ENCODE peak calls at places on chromosomes 2 and 18, in four cellular contexts. One of them, this sample, is unnamed. For H3K9me3, the result is how much of the 10 kb centered on the place peaks cover.

GRCh38 chr18:55477537-55478300 is 110.3 kb downstream of the TCF4 start:
- DNase-seq in K562: no peak
- DNase-seq in IMR-90: peak
- DNase-seq in SK-N-SH: no peak
- DNase-seq in this sample: no peak

GRCh38 chr2:11385222-11385621 is 40.8 kb upstream of the ROCK2 start:
- DNase-seq in K562: no peak
- DNase-seq in SK-N-SH: no peak
- DNase-seq in IMR-90: no peak
- DNase-seq in this sample: no peak

GRCh38 chr18:52130621-52131020 is 209.4 kb upstream of the DCC start:
- DNase-seq in K562: no peak
- DNase-seq in SK-N-SH: no peak
- DNase-seq in IMR-90: no peak
- DNase-seq in this sample: no peak

GRCh38 chr2:88838165-88838635 is 146.7 kb downstream of the RPIA start:
- DNase-seq in K562: no peak
- DNase-seq in IMR-90: no peak
- DNase-seq in SK-N-SH: no peak
- DNase-seq in this sample: no peak

GRCh38 chr2:198309081-198309480 is 504.7 kb downstream of the PLCL1 start:
- DNase-seq in SK-N-SH: no peak
- DNase-seq in K562: no peak
- DNase-seq in IMR-90: no peak
- DNase-seq in this sample: no peak

GRCh38 chr18:73279499-73279898 is 411.7 kb upstream of the NETO1 start:
- DNase-seq in IMR-90: no peak
- DNase-seq in SK-N-SH: no peak
- DNase-seq in K562: no peak
- DNase-seq in this sample: no peak

GRCh38 chr2:217414429-217414828 is 554.6 kb upstream of the TNP1 start:
- DNase-seq in SK-N-SH: no peak
- DNase-seq in K562: no peak
- DNase-seq in IMR-90: no peak
- DNase-seq in this sample: no peak

GRCh38 chr18:33761363-33761762 is 183.3 kb downstream of the ASXL3 start:
- DNase-seq in SK-N-SH: peak
- DNase-seq in K562: no peak
- DNase-seq in IMR-90: peak
- DNase-seq in this sample: no peak

GRCh38 chr2:73827018-73827417 is 1.7 kb upstream of the STAMBP start:
- DNase-seq in K562: no peak
- DNase-seq in SK-N-SH: no peak
- DNase-seq in IMR-90: peak
- DNase-seq in this sample: no peak

GRCh38 chr2:231065966-231066365 is 9.3 kb downstream of the PSMD1 start:
- DNase-seq in SK-N-SH: no peak
- DNase-seq in K562: no peak
- DNase-seq in IMR-90: no peak
- DNase-seq in this sample: no peak

GRCh38 chr2:148674063-148675020 is 29.8 kb downstream of the EPC2 start:
- DNase-seq in SK-N-SH: peak
- DNase-seq in IMR-90: peak
- DNase-seq in K562: peak
- DNase-seq in this sample: no peak

GRCh38 chr2:20415511-20415918 is 31.4 kb upstream of the RHOB start:
- DNase-seq in IMR-90: no peak
- DNase-seq in K562: no peak
- DNase-seq in SK-N-SH: no peak
- DNase-seq in this sample: no peak

GRCh38 chr18:67854340-67854739 is 337.8 kb upstream of the DSEL start:
- DNase-seq in K562: no peak
- DNase-seq in IMR-90: peak
- DNase-seq in SK-N-SH: no peak
- DNase-seq in this sample: no peak

GRCh38 chr2:237573721-237574415 is 7.5 kb downstream of the PRLH start:
- DNase-seq in K562: no peak
- DNase-seq in IMR-90: no peak
- DNase-seq in SK-N-SH: no peak
- DNase-seq in this sample: no peak

GRCh38 chr18:79692886-79693285 is 13.3 kb downstream of the CTDP1 start:
- DNase-seq in IMR-90: no peak
- DNase-seq in K562: no peak
- DNase-seq in SK-N-SH: no peak
- DNase-seq in this sample: no peak

GRCh38 chr18:59744271-59744721 is 47.1 kb upstream of the CCBE1 start:
- DNase-seq in K562: no peak
- DNase-seq in SK-N-SH: no peak
- DNase-seq in IMR-90: peak
- DNase-seq in this sample: no peak

GRCh38 chr2:117170897-117171296 is 643.6 kb upstream of the DDX18 start:
- DNase-seq in K562: no peak
- DNase-seq in SK-N-SH: no peak
- DNase-seq in IMR-90: no peak
- DNase-seq in this sample: no peak

GRCh38 chr2:134173338-134174016 is 80.4 kb upstream of the MGAT5 start:
- DNase-seq in IMR-90: no peak
- DNase-seq in SK-N-SH: no peak
- DNase-seq in K562: no peak
- DNase-seq in this sample: no peak

GRCh38 chr2:120832296-120833070 is 96.8 kb downstream of the GLI2 start:
- DNase-seq in IMR-90: no peak
- DNase-seq in K562: no peak
- DNase-seq in SK-N-SH: no peak
- DNase-seq in this sample: no peak

GRCh38 chr18:13809521-13810252 is 14.3 kb upstream of the MC5R start:
- DNase-seq in K562: no peak
- DNase-seq in IMR-90: no peak
- DNase-seq in SK-N-SH: no peak
- DNase-seq in this sample: no peak

GRCh38 chr2:214410918-214411554 is at the start of gene VWC2L:
- DNase-seq in IMR-90: peak
- DNase-seq in K562: peak
- DNase-seq in SK-N-SH: peak
- DNase-seq in this sample: peak

GRCh38 chr2:122634261-122634660 is 878.8 kb downstream of the TSN start:
- DNase-seq in K562: no peak
- DNase-seq in IMR-90: peak
- DNase-seq in SK-N-SH: no peak
- DNase-seq in this sample: no peak

GRCh38 chr2:74250189-74250631 is 51.8 kb downstream of the MTHFD2 start:
- DNase-seq in IMR-90: peak
- DNase-seq in SK-N-SH: peak
- DNase-seq in K562: peak
- DNase-seq in this sample: no peak

GRCh38 chr2:218370410-218371063 is 11.5 kb upstream of the SLC11A1 start:
- DNase-seq in IMR-90: peak
- DNase-seq in K562: no peak
- DNase-seq in SK-N-SH: no peak
- DNase-seq in this sample: peak

GRCh38 chr2:221533299-221533698 is 38.8 kb downstream of the EPHA4 start:
- DNase-seq in SK-N-SH: no peak
- DNase-seq in IMR-90: no peak
- DNase-seq in K562: no peak
- DNase-seq in this sample: no peak

GRCh38 chr2:86631846-86632485 is 8.3 kb upstream of the RNF103 start:
- DNase-seq in K562: no peak
- DNase-seq in SK-N-SH: no peak
- DNase-seq in IMR-90: no peak
- DNase-seq in this sample: no peak

GRCh38 chr2:227407601-227408089 is 19.9 kb upstream of the SCYGR1 start:
- DNase-seq in IMR-90: no peak
- DNase-seq in SK-N-SH: no peak
- DNase-seq in K562: no peak
- DNase-seq in this sample: peak

GRCh38 chr2:68319397-68320117 is at the start of gene CNRIP1:
- DNase-seq in K562: peak
- DNase-seq in SK-N-SH: peak
- DNase-seq in IMR-90: peak
- DNase-seq in this sample: peak

GRCh38 chr2:64838817-64839216 is 150.4 kb upstream of the SLC1A4 start:
- DNase-seq in K562: no peak
- DNase-seq in IMR-90: peak
- DNase-seq in SK-N-SH: no peak
- DNase-seq in this sample: peak

GRCh38 chr2:64837116-64837704 is 152.0 kb upstream of the SLC1A4 start:
- DNase-seq in SK-N-SH: no peak
- DNase-seq in K562: no peak
- DNase-seq in IMR-90: peak
- DNase-seq in this sample: no peak

GRCh38 chr2:64839844-64840243 is 149.4 kb upstream of the SLC1A4 start:
- DNase-seq in K562: no peak
- DNase-seq in SK-N-SH: no peak
- DNase-seq in IMR-90: no peak
- DNase-seq in this sample: no peak

GRCh38 chr2:64836566-64836965 is 152.6 kb upstream of the SLC1A4 start:
- DNase-seq in SK-N-SH: no peak
- DNase-seq in K562: no peak
- DNase-seq in IMR-90: no peak
- DNase-seq in this sample: no peak

DNA sequence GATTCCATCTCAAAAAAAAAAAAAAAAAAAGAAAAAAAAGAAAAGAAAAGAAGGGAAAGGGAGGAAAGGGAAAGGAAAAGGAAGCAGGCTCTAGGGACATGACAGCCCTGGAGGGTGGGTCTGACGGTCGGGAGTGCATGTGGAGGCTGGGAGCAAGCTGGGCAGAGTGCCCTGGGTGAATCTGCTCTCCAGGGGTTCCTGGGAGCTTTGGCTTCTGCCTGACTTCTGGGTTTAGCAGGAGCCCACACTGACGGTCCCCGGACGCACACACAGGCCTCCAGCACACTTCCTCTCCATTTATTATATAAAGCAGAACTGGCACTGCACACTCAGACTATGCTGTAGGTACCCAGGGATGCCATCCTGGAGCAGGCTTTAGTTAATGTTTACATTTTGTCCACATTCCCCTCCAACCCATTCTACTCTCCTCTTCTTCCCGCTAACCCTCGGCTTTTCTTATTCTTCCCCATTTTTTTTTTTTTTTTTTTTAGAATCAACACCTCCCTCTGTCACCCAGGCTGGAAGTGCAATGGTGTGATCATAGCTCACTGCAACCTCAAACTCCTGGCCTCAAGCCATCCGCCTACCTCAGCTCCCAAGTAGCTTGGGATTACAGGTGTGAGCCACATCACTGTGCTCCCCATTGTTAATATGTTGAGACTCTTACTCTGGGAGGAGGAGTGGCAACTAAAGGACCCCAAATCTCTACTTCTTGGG is 151.1 kb upstream of the SLC1A4 start:
- DNase-seq in K562: no peak
- DNase-seq in SK-N-SH: no peak
- DNase-seq in IMR-90: no peak
- DNase-seq in this sample: peak
- H3K27ac ChIP-seq in K562: no peak
- H3K27ac ChIP-seq in SK-N-SH: peak
- H3K27ac ChIP-seq in IMR-90: no peak
- H3K27ac ChIP-seq in this sample: no peak

DNA sequence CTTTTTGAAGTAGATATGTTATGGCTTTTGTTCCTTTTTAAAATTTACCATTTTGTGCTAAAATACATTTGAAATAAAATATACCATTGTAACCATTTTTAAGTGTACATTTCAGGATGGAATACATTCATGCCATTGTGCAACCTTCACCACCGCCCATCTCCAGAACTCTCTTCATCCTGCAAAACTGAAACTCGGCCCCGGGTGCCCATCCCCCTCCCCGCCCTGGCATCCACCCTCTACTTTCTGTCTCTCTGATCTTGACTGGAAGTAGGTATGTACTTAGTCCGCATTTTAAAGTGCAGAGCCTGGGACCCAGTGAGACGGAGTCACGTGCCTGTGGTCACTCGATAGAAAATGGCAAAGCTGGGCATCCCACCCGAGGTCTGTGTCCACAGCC is 45.6 kb downstream of the DIPK1C start:
- DNase-seq in IMR-90: no peak
- DNase-seq in K562: no peak
- DNase-seq in SK-N-SH: no peak
- DNase-seq in this sample: no peak
- H3K9me3 ChIP-seq in IMR-90: under half
- H3K9me3 ChIP-seq in K562: under half
- H3K9me3 ChIP-seq in SK-N-SH: under half
- H3K9me3 ChIP-seq in this sample: under half

DNA sequence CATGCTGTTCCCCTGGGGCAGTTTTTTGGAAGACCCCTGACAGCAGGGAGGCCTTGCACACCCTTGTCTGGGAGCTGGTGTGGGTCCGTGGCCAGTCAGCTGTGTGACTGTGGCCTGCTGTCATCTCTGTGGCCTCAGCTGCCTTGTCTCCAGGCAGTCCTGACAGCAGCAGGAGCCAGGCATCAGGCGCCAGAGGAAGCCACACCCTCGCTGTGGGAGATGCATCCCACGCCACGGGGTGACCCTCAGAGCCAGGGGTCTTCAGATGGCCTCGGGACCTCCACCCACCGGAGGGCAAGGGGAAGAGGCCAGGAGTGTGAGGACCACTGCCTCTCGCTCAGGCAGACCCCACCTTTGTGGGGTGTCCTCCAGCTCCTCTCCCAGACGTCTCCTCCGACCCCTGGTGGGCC is 5.0 kb downstream of the BOK start:
- DNase-seq in IMR-90: no peak
- DNase-seq in SK-N-SH: no peak
- DNase-seq in K562: no peak
- DNase-seq in this sample: peak
- H3K9ac ChIP-seq in IMR-90: no peak
- H3K9ac ChIP-seq in SK-N-SH: no peak
- H3K9ac ChIP-seq in K562: peak
- H3K9ac ChIP-seq in this sample: no peak

GRCh38 chr2:54988612-54989011 is 61.6 kb downstream of the RTN4 start:
- DNase-seq in K562: no peak
- DNase-seq in SK-N-SH: no peak
- DNase-seq in IMR-90: no peak
- DNase-seq in this sample: no peak

GRCh38 chr2:54984476-54984875 is 65.8 kb downstream of the RTN4 start:
- DNase-seq in SK-N-SH: no peak
- DNase-seq in K562: no peak
- DNase-seq in IMR-90: no peak
- DNase-seq in this sample: no peak

GRCh38 chr2:54981409-54981808 is 68.8 kb downstream of the RTN4 start:
- DNase-seq in K562: no peak
- DNase-seq in SK-N-SH: no peak
- DNase-seq in IMR-90: no peak
- DNase-seq in this sample: no peak

GRCh38 chr2:54983345-54984235 is 66.7 kb downstream of the RTN4 start:
- DNase-seq in SK-N-SH: no peak
- DNase-seq in IMR-90: no peak
- DNase-seq in K562: no peak
- DNase-seq in this sample: no peak

DNA sequence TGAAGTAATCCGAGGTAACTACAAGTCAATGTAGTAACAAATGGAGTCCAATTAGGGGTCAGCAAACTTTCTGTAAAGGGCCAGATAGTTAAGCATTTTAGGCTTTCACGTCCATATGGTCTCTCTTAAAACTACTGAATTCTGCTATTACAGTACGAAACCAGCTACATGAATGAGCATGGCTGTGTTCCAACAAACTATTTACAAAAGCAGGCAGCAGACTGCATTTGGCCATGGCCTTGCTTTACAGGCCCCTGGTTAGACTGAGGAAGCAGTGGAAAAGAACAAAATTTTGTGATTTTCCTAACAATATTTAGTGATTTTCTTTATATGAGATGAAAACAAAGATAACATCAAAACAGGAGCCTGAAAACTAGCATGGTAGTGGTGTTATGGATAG is 64.0 kb downstream of the RTN4 start:
- DNase-seq in IMR-90: peak
- DNase-seq in K562: no peak
- DNase-seq in SK-N-SH: no peak
- DNase-seq in this sample: no peak
- H3K27ac ChIP-seq in IMR-90: no peak
- H3K27ac ChIP-seq in K562: no peak
- H3K27ac ChIP-seq in SK-N-SH: peak
- H3K27ac ChIP-seq in this sample: no peak